ENCODE peak calls at places on chromosomes 3 and 15, in ten cellular contexts. K is dorsolateral prefrontal cortex; D is right lobe of liver; U is coronary artery; M is prostate gland; T is tibial artery; Z is RWPE2; E is CD8-positive, alpha-beta memory T cell; H is CD8-positive, alpha-beta T cell; N is RWPE1. Q is an unnamed sample.

GRCh38 chr3:49805884-49806701 is 3.0 kb downstream of the INKA1 start:
- DNase-seq in N (no peak), H (no peak), K (no peak), T (no peak), D (no peak), E (peak), M (no peak), Z (no peak), U (no peak), Q (peak)

GRCh38 chr15:67033012-67033411 is 32.4 kb upstream of the SMAD3 start:
- DNase-seq in T (no peak), Z (no peak), N (no peak), E (no peak), K (no peak), D (no peak), U (no peak), M (no peak), H (peak), Q (no peak)

GRCh38 chr3:37988931-37989525 is 1.6 kb upstream of the VILL start:
- DNase-seq in U (peak), N (no peak), Z (no peak), T (no peak), M (no peak), K (no peak), D (no peak), E (no peak), H (no peak), Q (no peak)

GRCh38 chr3:82082796-82083195 is 321.4 kb upstream of the GBE1 start:
- DNase-seq in Z (no peak), T (no peak), E (no peak), N (no peak), K (no peak), H (no peak), D (no peak), M (no peak), U (no peak), Q (no peak)

GRCh38 chr3:125059488-125060245 is 3.9 kb upstream of the HEG1 start:
- DNase-seq in Z (no peak), U (no peak), D (no peak), T (no peak), E (no peak), H (no peak), M (no peak), K (no peak), N (no peak), Q (no peak)

GRCh38 chr15:43529587-43530345 is 12.4 kb downstream of the MAP1A start:
- DNase-seq in E (no peak), K (no peak), D (no peak), H (no peak), N (no peak), U (no peak), T (no peak), M (no peak), Z (no peak), Q (peak)

GRCh38 chr15:29883126-29883525 is 60.9 kb upstream of the TJP1 start:
- DNase-seq in E (no peak), T (no peak), U (no peak), K (no peak), D (no peak), H (no peak), N (no peak), Z (no peak), M (no peak), Q (no peak)

GRCh38 chr15:57373251-57373881 is 2.9 kb upstream of the CGNL1 start:
- DNase-seq in H (no peak), Z (no peak), T (no peak), D (no peak), K (no peak), M (no peak), U (no peak), N (no peak), E (no peak), Q (no peak)

GRCh38 chr15:38758001-38758400 is 193.4 kb upstream of the RASGRP1 start:
- DNase-seq in M (no peak), U (no peak), T (no peak), N (no peak), K (no peak), D (no peak), Z (no peak), E (no peak), H (no peak), Q (no peak)

GRCh38 chr3:8931342-8931741 is 31.9 kb downstream of the RAD18 start:
- DNase-seq in K (no peak), M (no peak), U (no peak), T (no peak), D (no peak), E (no peak), N (no peak), H (no peak), Z (no peak), Q (no peak)

GRCh38 chr3:61666032-61666431 is 104.7 kb downstream of the PTPRG start:
- DNase-seq in Z (no peak), D (no peak), K (no peak), M (no peak), N (no peak), E (no peak), T (no peak), H (no peak), U (no peak), Q (no peak)

GRCh38 chr3:107384907-107385306 is 7.7 kb downstream of the CCDC54 start:
- DNase-seq in T (no peak), H (no peak), D (no peak), U (no peak), E (no peak), M (no peak), K (no peak), Z (no peak), N (no peak), Q (no peak)

GRCh38 chr3:107384428-107384827 is 7.2 kb downstream of the CCDC54 start:
- DNase-seq in K (no peak), H (no peak), M (no peak), Z (no peak), T (no peak), U (no peak), N (no peak), D (no peak), E (no peak), Q (no peak)

GRCh38 chr3:107392549-107393165 is 15.4 kb downstream of the CCDC54 start:
- DNase-seq in K (no peak), E (no peak), Z (no peak), N (peak), M (no peak), U (no peak), T (no peak), H (no peak), D (no peak), Q (no peak)

GRCh38 chr3:107382626-107383025 is 5.4 kb downstream of the CCDC54 start:
- DNase-seq in D (no peak), N (no peak), E (no peak), U (no peak), Z (no peak), M (no peak), T (no peak), K (no peak), H (no peak), Q (no peak)

DNA sequence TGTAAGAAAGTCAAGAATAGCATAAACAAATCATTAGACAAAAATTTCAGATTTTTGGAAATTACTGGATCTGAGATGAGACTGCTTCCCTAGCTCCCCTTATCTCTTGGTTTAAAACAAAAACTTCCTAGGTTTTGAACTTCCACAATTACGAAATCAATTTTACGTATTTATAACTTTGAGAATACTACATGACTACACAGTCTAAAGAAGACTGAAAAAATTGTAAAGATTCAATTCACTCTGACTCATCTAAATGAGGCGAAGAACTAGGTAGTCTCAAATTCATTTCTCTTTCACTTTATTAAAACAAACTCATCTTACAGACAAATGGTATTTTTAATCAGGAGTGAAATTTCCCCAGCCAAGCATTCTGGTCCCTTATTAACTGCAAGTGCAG is 10.3 kb downstream of the CCDC54 start:
- DNase-seq in N (no peak), D (no peak), U (no peak), K (no peak), M (no peak), Z (no peak), E (no peak), T (no peak), H (no peak), Q (no peak)
- H3K27ac ChIP-seq in N (no peak), D (no peak), U (no peak), K (no peak), M (no peak), Z (no peak), E (no peak), T (no peak), H (no peak), Q (no peak)

GRCh38 chr3:48738144-48738536 is 21.1 kb upstream of the IP6K2 start:
- DNase-seq in M (no peak), N (no peak), Z (no peak), K (no peak), T (no peak), H (no peak), U (no peak), E (no peak), D (no peak), Q (no peak)
- H3K27ac ChIP-seq in M (peak), N (peak), Z (no peak), K (peak), T (peak), H (no peak), U (peak), E (no peak), D (no peak), Q (peak)

DNA sequence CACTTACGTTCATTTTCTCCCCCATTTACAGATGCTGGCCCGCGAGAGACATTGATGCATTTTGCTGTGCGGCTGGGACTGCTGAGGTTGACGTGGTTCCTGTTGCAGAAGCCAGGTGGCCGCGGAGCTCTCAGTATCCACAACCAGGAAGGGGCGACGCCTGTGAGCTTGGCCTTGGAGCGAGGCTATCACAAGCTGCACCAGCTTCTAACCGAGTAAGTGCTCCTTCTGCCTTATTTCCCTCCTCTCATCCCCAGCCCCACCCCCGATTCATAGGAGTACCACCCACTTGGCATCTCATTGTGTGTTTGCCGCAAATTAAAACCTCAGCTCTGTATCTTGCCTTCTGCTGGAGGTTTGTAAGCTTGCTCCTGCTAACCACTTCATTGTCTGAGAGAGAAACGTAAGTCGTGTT is 163.3 kb downstream of the AKAP13 start:
- DNase-seq in T (peak), E (peak), N (no peak), Z (no peak), H (peak), K (no peak), U (no peak), M (peak), D (peak), Q (peak)
- H3K27ac ChIP-seq in T (no peak), E (no peak), N (no peak), Z (no peak), H (peak), K (no peak), U (peak), M (peak), D (peak), Q (peak)

GRCh38 chr3:135889417-135889816 is 76.1 kb upstream of the PPP2R3A start:
- DNase-seq in Z (no peak), U (no peak), K (no peak), T (no peak), N (no peak), E (no peak), H (no peak), D (no peak), M (no peak), Q (no peak)
- H3K27ac ChIP-seq in Z (no peak), U (no peak), K (no peak), T (no peak), N (no peak), E (no peak), H (no peak), D (no peak), M (no peak), Q (no peak)

GRCh38 chr3:152197937-152198336 is 70.8 kb upstream of the MBNL1 start:
- DNase-seq in Z (no peak), E (no peak), T (no peak), D (no peak), K (no peak), M (no peak), N (no peak), H (no peak), U (no peak), Q (no peak)

GRCh38 chr3:152200476-152201422 is 68.0 kb upstream of the MBNL1 start:
- DNase-seq in U (no peak), E (peak), K (no peak), N (no peak), T (no peak), D (no peak), H (no peak), Z (no peak), M (no peak), Q (no peak)

GRCh38 chr3:152198655-152199054 is 70.1 kb upstream of the MBNL1 start:
- DNase-seq in T (no peak), U (no peak), E (no peak), M (no peak), K (no peak), Z (no peak), N (no peak), D (no peak), H (no peak), Q (no peak)

GRCh38 chr3:152197451-152197850 is 71.3 kb upstream of the MBNL1 start:
- DNase-seq in D (no peak), H (no peak), Z (no peak), K (no peak), U (no peak), E (no peak), N (no peak), T (no peak), M (no peak), Q (no peak)

DNA sequence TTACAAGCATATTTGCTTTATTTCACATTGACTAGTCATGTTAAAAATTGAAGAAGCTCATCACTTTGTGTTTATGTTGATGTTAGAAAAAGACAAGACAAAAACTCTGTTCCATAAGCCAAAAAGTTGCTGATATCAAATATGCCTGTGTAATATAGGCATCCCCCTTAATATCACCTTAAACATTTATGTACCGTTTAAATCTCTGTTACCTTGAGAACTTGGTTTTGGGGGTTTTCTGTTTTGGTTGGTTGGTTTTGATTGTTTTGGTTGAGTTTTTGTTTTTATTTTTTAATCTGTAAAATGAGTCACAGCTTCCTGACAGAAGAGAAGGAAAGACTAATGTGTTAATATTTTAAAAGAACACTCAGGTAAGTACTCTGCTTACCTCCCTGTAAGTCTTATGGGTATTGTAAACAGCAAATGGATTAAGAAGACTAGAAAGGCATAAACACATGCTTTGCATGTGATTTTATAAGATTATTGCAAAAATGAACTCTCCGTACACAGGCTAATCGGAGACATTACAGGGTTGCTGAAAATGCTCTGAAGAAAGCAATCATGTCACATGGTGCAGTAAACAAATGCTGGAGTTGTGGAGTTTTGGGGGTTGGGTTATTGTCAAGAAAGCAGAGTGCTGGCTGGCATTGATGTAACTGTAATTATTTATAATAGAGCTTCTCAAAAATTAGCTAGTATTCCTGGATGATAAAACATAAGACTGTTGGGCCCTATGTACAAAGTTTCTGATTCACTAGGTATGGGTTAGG is 69.5 kb upstream of the MBNL1 start:
- DNase-seq in T (no peak), U (no peak), K (no peak), D (no peak), H (no peak), E (no peak), Z (no peak), M (no peak), N (no peak), Q (no peak)
- H3K27ac ChIP-seq in T (peak), U (peak), K (no peak), D (peak), H (peak), E (peak), Z (no peak), M (peak), N (no peak), Q (peak)

GRCh38 chr3:53193466-53194217 is 32.6 kb downstream of the PRKCD start:
- DNase-seq in K (no peak), H (no peak), M (no peak), U (no peak), Z (no peak), N (no peak), D (no peak), T (no peak), E (no peak), Q (no peak)

GRCh38 chr3:53192608-53193007 is 31.6 kb downstream of the PRKCD start:
- DNase-seq in T (no peak), U (no peak), M (peak), N (no peak), D (peak), E (no peak), Z (no peak), H (no peak), K (no peak), Q (no peak)

GRCh38 chr3:53190659-53191058 is 29.6 kb downstream of the PRKCD start:
- DNase-seq in H (no peak), E (no peak), Z (no peak), N (no peak), U (no peak), K (no peak), T (no peak), D (no peak), M (no peak), Q (no peak)

GRCh38 chr3:53194218-53195065 is 33.4 kb downstream of the PRKCD start:
- DNase-seq in N (no peak), T (peak), K (no peak), U (no peak), H (no peak), E (no peak), M (no peak), Z (no peak), D (no peak), Q (no peak)

DNA sequence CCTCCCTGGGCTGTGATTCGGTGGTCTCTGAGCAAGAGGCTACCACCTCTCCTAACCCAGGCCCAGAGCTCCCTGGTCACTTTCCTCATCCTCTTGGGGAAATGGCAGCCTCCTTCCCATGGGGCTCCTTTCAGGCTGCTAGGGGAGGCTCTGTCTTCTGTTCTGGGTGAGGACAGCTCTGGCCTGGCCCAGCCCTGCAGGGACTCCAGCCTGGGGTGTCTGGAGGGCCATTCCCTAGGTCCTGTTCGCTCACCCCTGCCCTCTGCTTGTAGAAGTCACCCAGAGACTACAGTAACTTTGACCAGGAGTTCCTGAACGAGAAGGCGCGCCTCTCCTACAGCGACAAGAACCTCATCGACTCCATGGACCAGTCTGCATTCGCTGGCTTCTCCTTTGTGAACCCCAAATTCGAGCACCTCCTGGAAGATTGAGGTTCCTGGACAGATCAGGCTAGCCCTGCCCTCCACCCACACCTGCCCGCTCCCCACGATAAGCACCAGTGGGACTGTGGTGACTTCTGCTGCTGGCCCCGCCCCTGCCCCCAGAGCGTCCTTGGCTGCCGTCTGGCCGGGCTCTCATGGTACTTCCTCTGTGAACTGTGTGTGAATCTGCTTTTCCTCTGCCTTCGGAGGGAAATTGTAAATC is 30.9 kb downstream of the PRKCD start:
- DNase-seq in K (no peak), Z (no peak), E (no peak), N (no peak), T (no peak), D (no peak), H (no peak), U (no peak), M (no peak), Q (no peak)
- H3K27ac ChIP-seq in K (no peak), Z (no peak), E (no peak), N (peak), T (peak), D (no peak), H (no peak), U (no peak), M (peak), Q (no peak)

DNA sequence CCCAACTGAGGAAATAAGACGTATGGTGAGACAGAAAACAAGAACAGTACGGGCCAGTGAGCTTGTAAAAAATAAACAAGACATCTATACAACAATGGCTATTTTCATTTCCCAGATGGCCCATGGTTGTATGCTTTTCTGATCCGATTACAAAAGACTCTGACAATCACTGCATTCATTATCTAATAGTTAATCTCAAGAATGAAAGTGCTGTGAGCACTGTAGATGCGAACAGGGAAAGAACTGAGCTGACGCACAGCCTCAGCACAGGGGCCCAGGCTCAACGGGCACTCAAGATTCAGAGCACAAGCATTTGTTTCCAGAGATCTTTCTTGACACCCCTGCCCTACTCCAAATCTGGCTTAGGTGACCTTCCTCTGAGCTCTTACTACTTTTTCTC is 6.9 kb downstream of the MTMR10 start:
- DNase-seq in E (no peak), Z (no peak), D (no peak), U (no peak), M (peak), T (no peak), H (no peak), N (no peak), K (no peak), Q (no peak)
- H3K27ac ChIP-seq in E (no peak), Z (no peak), D (no peak), U (peak), M (peak), T (no peak), H (no peak), N (no peak), K (peak), Q (no peak)

GRCh38 chr3:58986654-58987053 is 63.2 kb downstream of the CFAP20DC start:
- DNase-seq in Z (no peak), E (no peak), U (no peak), H (no peak), K (no peak), M (no peak), D (no peak), T (no peak), N (no peak), Q (no peak)

GRCh38 chr3:58993547-58993946 is 56.3 kb downstream of the CFAP20DC start:
- DNase-seq in Z (no peak), U (no peak), E (no peak), T (no peak), N (no peak), M (no peak), D (no peak), K (no peak), H (no peak), Q (no peak)

GRCh38 chr3:58989173-58989572 is 60.7 kb downstream of the CFAP20DC start:
- DNase-seq in D (no peak), U (no peak), N (peak), H (no peak), E (no peak), K (no peak), M (no peak), T (no peak), Z (no peak), Q (no peak)

GRCh38 chr3:58991623-58992022 is 58.2 kb downstream of the CFAP20DC start:
- DNase-seq in U (no peak), H (no peak), T (no peak), Z (no peak), N (no peak), K (no peak), E (no peak), M (no peak), D (no peak), Q (no peak)

DNA sequence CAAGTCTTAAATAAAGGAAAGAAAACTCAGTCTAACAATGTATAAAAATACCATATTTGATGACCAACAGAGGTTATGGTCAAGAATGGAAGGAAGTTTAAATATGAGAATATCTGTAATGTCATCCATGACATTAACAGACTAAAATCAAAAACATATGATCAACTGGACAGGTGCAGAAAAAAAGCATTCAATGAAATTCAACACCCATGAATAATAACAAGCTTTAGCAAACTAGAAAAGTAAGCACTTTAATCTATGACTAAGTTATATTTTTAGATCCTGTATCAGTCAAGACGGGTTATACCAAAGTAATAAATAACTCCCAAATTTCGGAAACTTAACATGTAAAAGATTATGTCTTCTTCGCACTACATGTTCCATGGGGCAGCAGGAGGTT is 61.8 kb downstream of the CFAP20DC start:
- DNase-seq in N (no peak), M (no peak), Z (no peak), T (no peak), H (no peak), D (no peak), E (no peak), U (no peak), K (no peak), Q (no peak)
- H3K27ac ChIP-seq in N (no peak), M (no peak), Z (peak), T (no peak), H (no peak), D (no peak), E (no peak), U (no peak), K (no peak), Q (no peak)

Q was measured in right atrium auricular region.